ENCODE peak calls at places on chromosomes 2 and 18, in four cellular contexts. One of them, this sample, is unnamed.

GRCh38 chr2:58101500-58101899 is 54.9 kb downstream of the VRK2 start:
- DNase-seq in kidney: no peak
- DNase-seq in pancreas: no peak
- DNase-seq in fibroblast of the aortic adventitia: peak
- DNase-seq in this sample: no peak

GRCh38 chr2:230358305-230358704 is 31.3 kb downstream of the SP140L start:
- DNase-seq in kidney: no peak
- DNase-seq in pancreas: no peak
- DNase-seq in fibroblast of the aortic adventitia: peak
- DNase-seq in this sample: no peak

GRCh38 chr2:47414682-47415458 is 11.9 kb downstream of the MSH2 start:
- DNase-seq in kidney: no peak
- DNase-seq in pancreas: no peak
- DNase-seq in fibroblast of the aortic adventitia: no peak
- DNase-seq in this sample: no peak

GRCh38 chr2:29000481-29000880 is 19.4 kb downstream of the TOGARAM2 start:
- DNase-seq in kidney: no peak
- DNase-seq in pancreas: peak
- DNase-seq in fibroblast of the aortic adventitia: no peak
- DNase-seq in this sample: no peak

GRCh38 chr2:197613509-197613987 is 61.8 kb downstream of the RFTN2 start:
- DNase-seq in kidney: no peak
- DNase-seq in pancreas: no peak
- DNase-seq in fibroblast of the aortic adventitia: no peak
- DNase-seq in this sample: no peak

GRCh38 chr2:150282821-150283309 is 204.6 kb downstream of the RND3 start:
- DNase-seq in kidney: no peak
- DNase-seq in pancreas: no peak
- DNase-seq in fibroblast of the aortic adventitia: peak
- DNase-seq in this sample: no peak

GRCh38 chr2:74007120-74007519 is 22.4 kb downstream of the TET3 start:
- DNase-seq in kidney: no peak
- DNase-seq in pancreas: no peak
- DNase-seq in fibroblast of the aortic adventitia: no peak
- DNase-seq in this sample: no peak

GRCh38 chr2:53104263-53104662 is 663.3 kb upstream of the CHAC2 start:
- DNase-seq in kidney: no peak
- DNase-seq in pancreas: no peak
- DNase-seq in fibroblast of the aortic adventitia: peak
- DNase-seq in this sample: no peak

GRCh38 chr2:40625849-40626248 is 174.0 kb upstream of the SLC8A1 start:
- DNase-seq in kidney: no peak
- DNase-seq in pancreas: no peak
- DNase-seq in fibroblast of the aortic adventitia: peak
- DNase-seq in this sample: no peak

GRCh38 chr2:11385222-11385621 is 40.8 kb upstream of the ROCK2 start:
- DNase-seq in kidney: no peak
- DNase-seq in pancreas: no peak
- DNase-seq in fibroblast of the aortic adventitia: no peak
- DNase-seq in this sample: no peak

GRCh38 chr2:32671885-32672519 is 44.2 kb downstream of the TTC27 start:
- DNase-seq in kidney: no peak
- DNase-seq in pancreas: no peak
- DNase-seq in fibroblast of the aortic adventitia: peak
- DNase-seq in this sample: no peak

GRCh38 chr2:126975671-126976655 is 77.3 kb downstream of the TEX51 start:
- DNase-seq in kidney: no peak
- DNase-seq in pancreas: no peak
- DNase-seq in fibroblast of the aortic adventitia: peak
- DNase-seq in this sample: no peak

GRCh38 chr2:144006139-144006538 is 513.8 kb downstream of the ZEB2 start:
- DNase-seq in kidney: no peak
- DNase-seq in pancreas: no peak
- DNase-seq in fibroblast of the aortic adventitia: no peak
- DNase-seq in this sample: no peak

GRCh38 chr2:157192445-157193423 is 64.8 kb upstream of the GALNT5 start:
- DNase-seq in kidney: no peak
- DNase-seq in pancreas: no peak
- DNase-seq in fibroblast of the aortic adventitia: no peak
- DNase-seq in this sample: no peak

GRCh38 chr2:158205215-158205614 is 103.5 kb downstream of the UPP2 start:
- DNase-seq in kidney: no peak
- DNase-seq in pancreas: no peak
- DNase-seq in fibroblast of the aortic adventitia: no peak
- DNase-seq in this sample: no peak

GRCh38 chr2:147174824-147175254 is 670.0 kb upstream of the ACVR2A start:
- DNase-seq in kidney: no peak
- DNase-seq in pancreas: no peak
- DNase-seq in fibroblast of the aortic adventitia: no peak
- DNase-seq in this sample: no peak

GRCh38 chr18:46915800-46916550 is 1.3 kb downstream of the PIAS2 start:
- DNase-seq in kidney: no peak
- DNase-seq in pancreas: no peak
- DNase-seq in fibroblast of the aortic adventitia: peak
- DNase-seq in this sample: no peak

GRCh38 chr2:160464996-160465395 is 28.6 kb downstream of the RBMS1 start:
- DNase-seq in kidney: no peak
- DNase-seq in pancreas: no peak
- DNase-seq in fibroblast of the aortic adventitia: peak
- DNase-seq in this sample: no peak

GRCh38 chr2:47274054-47274779 is 119.1 kb upstream of the STPG4 start:
- DNase-seq in kidney: no peak
- DNase-seq in pancreas: no peak
- DNase-seq in fibroblast of the aortic adventitia: peak
- DNase-seq in this sample: no peak

GRCh38 chr2:172442072-172442895 is 14.9 kb downstream of the ITGA6 start:
- DNase-seq in kidney: peak
- DNase-seq in pancreas: peak
- DNase-seq in fibroblast of the aortic adventitia: peak
- DNase-seq in this sample: no peak

GRCh38 chr18:55839350-55839749 is 251.4 kb upstream of the TCF4 start:
- DNase-seq in kidney: no peak
- DNase-seq in pancreas: no peak
- DNase-seq in fibroblast of the aortic adventitia: peak
- DNase-seq in this sample: no peak

GRCh38 chr18:13501896-13502295 is 224.5 kb downstream of the FAM210A start:
- DNase-seq in kidney: no peak
- DNase-seq in pancreas: no peak
- DNase-seq in fibroblast of the aortic adventitia: no peak
- DNase-seq in this sample: no peak

GRCh38 chr2:31903109-31903780 is 107.6 kb downstream of the MEMO1 start:
- DNase-seq in kidney: no peak
- DNase-seq in pancreas: no peak
- DNase-seq in fibroblast of the aortic adventitia: no peak
- DNase-seq in this sample: no peak

GRCh38 chr18:23824235-23824634 is 135.0 kb downstream of the LAMA3 start:
- DNase-seq in kidney: no peak
- DNase-seq in pancreas: no peak
- DNase-seq in fibroblast of the aortic adventitia: no peak
- DNase-seq in this sample: no peak

GRCh38 chr2:39007875-39008504 is 112.9 kb downstream of the SOS1 start:
- DNase-seq in kidney: no peak
- DNase-seq in pancreas: no peak
- DNase-seq in fibroblast of the aortic adventitia: no peak
- DNase-seq in this sample: no peak

GRCh38 chr2:96118698-96119388 is 2.5 kb upstream of the ADRA2B start:
- DNase-seq in kidney: peak
- DNase-seq in pancreas: no peak
- DNase-seq in fibroblast of the aortic adventitia: no peak
- DNase-seq in this sample: peak

GRCh38 chr18:10193446-10193845 is 261.0 kb upstream of the APCDD1 start:
- DNase-seq in kidney: no peak
- DNase-seq in pancreas: no peak
- DNase-seq in fibroblast of the aortic adventitia: no peak
- DNase-seq in this sample: no peak

GRCh38 chr18:10195529-10195928 is 258.9 kb upstream of the APCDD1 start:
- DNase-seq in kidney: no peak
- DNase-seq in pancreas: no peak
- DNase-seq in fibroblast of the aortic adventitia: no peak
- DNase-seq in this sample: no peak

GRCh38 chr18:10190564-10190963 is 263.9 kb upstream of the APCDD1 start:
- DNase-seq in kidney: no peak
- DNase-seq in pancreas: no peak
- DNase-seq in fibroblast of the aortic adventitia: no peak
- DNase-seq in this sample: no peak

GRCh38 chr18:10197097-10197496 is 257.3 kb upstream of the APCDD1 start:
- DNase-seq in kidney: no peak
- DNase-seq in pancreas: peak
- DNase-seq in fibroblast of the aortic adventitia: peak
- DNase-seq in this sample: no peak

GRCh38 chr18:10194592-10194991 is 259.8 kb upstream of the APCDD1 start:
- DNase-seq in kidney: no peak
- DNase-seq in pancreas: no peak
- DNase-seq in fibroblast of the aortic adventitia: no peak
- DNase-seq in this sample: no peak
- TF ChIP-seq CTCF in kidney: no peak
- TF ChIP-seq CTCF in pancreas: no peak
- TF ChIP-seq CTCF in fibroblast of the aortic adventitia: peak
- TF ChIP-seq CTCF in this sample: peak

DNA sequence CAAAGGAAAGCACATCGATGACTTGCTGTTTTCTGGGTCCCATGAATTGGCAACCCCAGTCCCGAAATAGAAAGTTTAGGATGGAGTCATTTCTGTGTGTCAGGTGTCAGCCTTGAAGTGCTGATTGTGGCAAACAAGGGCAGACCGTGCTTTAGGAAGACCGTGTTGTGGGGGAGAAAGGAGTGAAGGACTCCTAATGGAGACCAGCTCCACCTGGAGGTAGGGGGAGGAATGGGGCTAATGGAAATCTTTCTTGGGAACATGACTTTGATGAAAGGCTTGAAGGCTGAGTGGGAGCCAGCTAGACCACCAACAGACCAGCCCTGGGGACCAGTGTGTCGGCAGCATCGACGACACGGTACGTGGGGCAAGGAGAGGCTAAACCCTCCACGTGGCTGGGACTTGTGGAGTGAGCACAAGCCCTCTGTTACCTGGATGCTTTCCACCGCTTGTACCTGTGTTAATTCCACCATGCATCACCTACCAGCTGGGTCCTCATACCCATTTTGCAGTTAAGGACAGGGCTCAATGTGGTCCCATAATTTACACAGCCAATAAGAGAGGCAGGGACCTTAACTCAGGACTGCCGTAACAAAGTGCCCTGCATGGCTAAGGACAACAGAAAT is 104.2 kb downstream of the SH3BP4 start:
- DNase-seq in kidney: no peak
- DNase-seq in pancreas: no peak
- DNase-seq in fibroblast of the aortic adventitia: peak
- DNase-seq in this sample: no peak
- TF ChIP-seq CTCF in kidney: no peak
- TF ChIP-seq CTCF in pancreas: peak
- TF ChIP-seq CTCF in fibroblast of the aortic adventitia: peak
- TF ChIP-seq CTCF in this sample: peak

GRCh38 chr2:121046335-121046734 is 238.7 kb downstream of the TFCP2L1 start:
- DNase-seq in kidney: no peak
- DNase-seq in pancreas: no peak
- DNase-seq in fibroblast of the aortic adventitia: no peak
- DNase-seq in this sample: no peak

GRCh38 chr2:121043827-121044222 is 241.2 kb downstream of the TFCP2L1 start:
- DNase-seq in kidney: no peak
- DNase-seq in pancreas: no peak
- DNase-seq in fibroblast of the aortic adventitia: no peak
- DNase-seq in this sample: no peak

GRCh38 chr2:121043061-121043826 is 241.8 kb downstream of the TFCP2L1 start:
- DNase-seq in kidney: no peak
- DNase-seq in pancreas: no peak
- DNase-seq in fibroblast of the aortic adventitia: no peak
- DNase-seq in this sample: no peak

GRCh38 chr2:121045245-121045644 is 239.8 kb downstream of the TFCP2L1 start:
- DNase-seq in kidney: no peak
- DNase-seq in pancreas: no peak
- DNase-seq in fibroblast of the aortic adventitia: no peak
- DNase-seq in this sample: no peak

DNA sequence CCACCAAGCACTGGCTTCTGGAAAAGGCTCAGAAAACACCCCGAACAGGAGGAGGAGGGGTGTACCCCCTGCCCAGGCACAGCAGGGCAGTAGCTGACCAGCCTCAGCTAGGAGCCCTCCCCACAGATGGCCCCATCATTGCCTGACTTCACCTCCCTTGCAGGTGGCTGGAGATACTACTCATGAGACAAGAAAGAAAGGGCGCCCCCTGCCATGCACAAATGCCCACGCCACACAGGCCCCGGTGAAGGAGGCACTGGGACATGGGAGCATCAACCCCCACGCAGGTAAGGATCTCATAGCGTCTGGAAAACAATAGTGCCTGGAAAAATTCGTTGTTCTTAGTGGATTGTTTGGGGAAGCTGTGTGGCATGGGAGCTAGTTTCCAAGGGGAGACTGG is 240.6 kb downstream of the TFCP2L1 start:
- DNase-seq in kidney: no peak
- DNase-seq in pancreas: no peak
- DNase-seq in fibroblast of the aortic adventitia: no peak
- DNase-seq in this sample: no peak
- TF ChIP-seq CTCF in kidney: no peak
- TF ChIP-seq CTCF in pancreas: no peak
- TF ChIP-seq CTCF in fibroblast of the aortic adventitia: no peak
- TF ChIP-seq CTCF in this sample: peak

DNA sequence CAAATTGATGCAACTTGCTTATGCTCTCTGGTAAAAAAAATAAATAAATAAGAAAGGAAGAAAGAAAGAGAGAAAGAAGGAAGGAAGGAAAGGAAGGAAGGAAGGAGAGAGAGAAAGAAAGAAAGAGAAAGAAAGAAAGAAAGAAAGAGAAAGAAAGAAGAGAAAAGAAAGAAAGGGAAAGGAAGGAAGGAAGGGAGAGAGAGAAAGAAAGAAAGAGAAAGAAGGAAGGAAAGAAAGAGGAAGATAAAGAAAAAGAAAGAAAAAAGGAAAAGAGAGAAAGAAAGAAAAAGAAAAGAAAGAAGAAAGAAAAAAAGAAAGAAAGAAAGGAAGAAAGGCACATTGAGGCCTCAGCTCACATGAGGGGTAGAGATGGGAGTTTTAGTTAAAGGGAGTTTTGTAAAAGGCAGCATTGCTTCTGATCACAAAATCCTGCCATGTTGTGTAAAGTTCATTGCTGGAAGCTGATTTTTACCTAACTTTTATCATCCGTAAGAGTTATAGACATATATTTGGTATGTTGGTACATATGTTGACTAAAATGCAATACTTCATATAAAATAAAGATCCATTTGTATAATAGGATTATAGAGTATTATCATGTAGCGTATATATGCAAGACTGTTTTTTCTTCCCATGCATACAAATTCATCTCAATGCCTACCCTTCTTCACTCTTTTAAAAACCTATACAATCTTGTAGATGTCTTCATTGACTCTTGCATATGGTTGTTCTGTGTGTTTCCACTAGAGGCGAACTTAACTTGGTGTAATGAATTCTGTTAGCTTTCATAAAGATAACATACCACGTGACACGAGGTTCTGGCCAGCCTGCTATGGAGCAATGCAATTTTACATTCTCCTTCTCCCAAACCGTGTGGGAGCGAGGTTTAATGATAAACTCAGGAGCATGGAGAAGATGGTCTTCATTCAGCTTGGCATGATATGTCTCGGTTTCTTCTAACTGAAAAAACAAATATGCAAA is 32.8 kb downstream of the MYOM1 start:
- DNase-seq in kidney: no peak
- DNase-seq in pancreas: peak
- DNase-seq in fibroblast of the aortic adventitia: peak
- DNase-seq in this sample: no peak
- TF ChIP-seq CTCF in kidney: no peak
- TF ChIP-seq CTCF in pancreas: no peak
- TF ChIP-seq CTCF in fibroblast of the aortic adventitia: peak
- TF ChIP-seq CTCF in this sample: peak

GRCh38 chr18:5600376-5601071 is 56.7 kb upstream of the EPB41L3 start:
- DNase-seq in kidney: no peak
- DNase-seq in pancreas: no peak
- DNase-seq in fibroblast of the aortic adventitia: peak
- DNase-seq in this sample: no peak
- TF ChIP-seq CTCF in kidney: peak
- TF ChIP-seq CTCF in pancreas: no peak
- TF ChIP-seq CTCF in fibroblast of the aortic adventitia: peak
- TF ChIP-seq CTCF in this sample: peak

This sample was measured in chondrocyte.